ENCODE peak calls at places on chromosomes 1 and 21, in eight cellular contexts. T, L, C, Z, D, S, U and P are unnamed samples.

GRCh38 chr1:9671377-9672140 is 20.0 kb downstream of the PIK3CD start:
- DNase-seq in T (no peak), L (no peak), C (no peak), Z (no peak), D (no peak), S (no peak), U (no peak), P (no peak)

GRCh38 chr1:201653883-201654282 is 115.0 kb downstream of the NAV1 start:
- DNase-seq in T (no peak), L (no peak), C (no peak), Z (no peak), D (no peak), S (no peak), U (no peak), P (no peak)

GRCh38 chr1:12177999-12178441 is 11.2 kb downstream of the TNFRSF1B start:
- DNase-seq in T (peak; percentile 92), L (peak; percentile 96), C (peak; percentile 67), Z (no peak), D (no peak), S (peak; percentile 74), U (peak; percentile 52), P (peak; percentile 57)

GRCh38 chr1:107141491-107142369 is 891 bp downstream of the NTNG1 start:
- DNase-seq in T (peak; percentile 76), L (peak; percentile 60), C (peak; percentile 48), Z (peak; percentile 22), D (peak; percentile 70), S (peak; percentile 47), U (peak; percentile 35), P (peak; percentile 77)

GRCh38 chr1:229296541-229296941 is 25.6 kb downstream of the RAB4A start:
- DNase-seq in T (no peak), L (no peak), C (no peak), Z (no peak), D (peak; percentile 36), S (no peak), U (no peak), P (no peak)

GRCh38 chr1:54808443-54809207 is 7.5 kb upstream of the TTC22 start:
- DNase-seq in T (no peak), L (peak; percentile 44), C (no peak), Z (no peak), D (no peak), S (no peak), U (no peak), P (no peak)

GRCh38 chr1:49995734-49996133 is 28.0 kb downstream of the AGBL4 start:
- DNase-seq in T (no peak), L (no peak), C (no peak), Z (no peak), D (no peak), S (no peak), U (no peak), P (no peak)

GRCh38 chr1:181604482-181604881 is 121.2 kb downstream of the CACNA1E start:
- DNase-seq in T (no peak), L (no peak), C (no peak), Z (no peak), D (no peak), S (no peak), U (no peak), P (peak; percentile 40)

GRCh38 chr1:179937668-179938259 is 16.8 kb upstream of the CEP350 start:
- DNase-seq in T (no peak), L (no peak), C (no peak), Z (no peak), D (no peak), S (no peak), U (no peak), P (no peak)

GRCh38 chr1:7629011-7629410 is 142.1 kb upstream of the VAMP3 start:
- DNase-seq in T (no peak), L (no peak), C (no peak), Z (no peak), D (no peak), S (no peak), U (no peak), P (no peak)

GRCh38 chr1:65658122-65658521 is 134.6 kb upstream of the PDE4B start:
- DNase-seq in T (no peak), L (no peak), C (peak; percentile 48), Z (no peak), D (no peak), S (no peak), U (no peak), P (no peak)

GRCh38 chr21:31781737-31782136 is 49.8 kb upstream of the SCAF4 start:
- DNase-seq in T (no peak), L (no peak), C (peak; percentile 49), Z (peak; percentile 5), D (peak; percentile 21), S (peak; percentile 84), U (peak; percentile 2), P (peak; percentile 48)

GRCh38 chr1:235275223-235275622 is 52.8 kb downstream of the ARID4B start:
- DNase-seq in T (no peak), L (no peak), C (no peak), Z (no peak), D (peak; percentile 72), S (no peak), U (no peak), P (no peak)

GRCh38 chr1:228464487-228464983 is 22.6 kb upstream of the RNF187 start:
- DNase-seq in T (peak; percentile 86), L (peak; percentile 90), C (peak; percentile 59), Z (peak; percentile 75), D (no peak), S (peak; percentile 76), U (no peak), P (no peak)

GRCh38 chr21:42474043-42474831 is 21.8 kb downstream of the RSPH1 start:
- DNase-seq in T (no peak), L (peak; percentile 40), C (no peak), Z (no peak), D (no peak), S (peak; percentile 14), U (no peak), P (peak; percentile 38)

GRCh38 chr1:14850563-14850962 is 252.1 kb downstream of the KAZN start:
- DNase-seq in T (no peak), L (no peak), C (no peak), Z (no peak), D (peak; percentile 26), S (peak; percentile 44), U (no peak), P (peak; percentile 5)

GRCh38 chr1:208577381-208577905 is 333.3 kb upstream of the PLXNA2 start:
- DNase-seq in T (no peak), L (no peak), C (no peak), Z (no peak), D (no peak), S (no peak), U (no peak), P (no peak)

GRCh38 chr1:201228011-201228983 is 37.7 kb downstream of the IGFN1 start:
- DNase-seq in T (no peak), L (peak; percentile 47), C (no peak), Z (no peak), D (no peak), S (no peak), U (no peak), P (no peak)

GRCh38 chr1:54016343-54017282 is 1.4 kb downstream of the LDLRAD1 start:
- DNase-seq in T (peak; percentile 22), L (peak; percentile 30), C (peak; percentile 14), Z (no peak), D (no peak), S (peak; percentile 13), U (peak; percentile 1), P (peak; percentile 69)

GRCh38 chr1:15882665-15883064 is 35.2 kb downstream of the SPEN start:
- DNase-seq in T (no peak), L (no peak), C (no peak), Z (no peak), D (no peak), S (no peak), U (no peak), P (no peak)

GRCh38 chr1:97119260-97119659 is 397.7 kb downstream of the PTBP2 start:
- DNase-seq in T (no peak), L (no peak), C (no peak), Z (no peak), D (no peak), S (no peak), U (no peak), P (no peak)

GRCh38 chr1:168861421-168862023 is 132.5 kb upstream of the DPT start:
- DNase-seq in T (no peak), L (no peak), C (no peak), Z (no peak), D (no peak), S (no peak), U (no peak), P (no peak)

GRCh38 chr21:14870841-14871126 is 194.0 kb downstream of the NRIP1 start:
- DNase-seq in T (no peak), L (no peak), C (no peak), Z (no peak), D (no peak), S (no peak), U (no peak), P (no peak)

GRCh38 chr1:170872663-170873062 is 62.7 kb upstream of the MROH9 start:
- DNase-seq in T (no peak), L (no peak), C (no peak), Z (no peak), D (no peak), S (no peak), U (no peak), P (no peak)

GRCh38 chr1:151838491-151839412 is 868 bp downstream of the C2CD4D start:
- DNase-seq in T (no peak), L (peak; percentile 76), C (no peak), Z (no peak), D (no peak), S (no peak), U (no peak), P (no peak)

GRCh38 chr21:46111193-46111571 is 13.3 kb downstream of the COL6A2 start:
- DNase-seq in T (peak; percentile 40), L (peak; percentile 47), C (no peak), Z (no peak), D (no peak), S (no peak), U (no peak), P (no peak)

GRCh38 chr1:183992424-183992823 is 45.1 kb downstream of the COLGALT2 start:
- DNase-seq in T (no peak), L (no peak), C (no peak), Z (no peak), D (no peak), S (no peak), U (no peak), P (no peak)

GRCh38 chr21:37593740-37594471 is 227.3 kb downstream of the DYRK1A start:
- DNase-seq in T (no peak), L (no peak), C (no peak), Z (no peak), D (no peak), S (no peak), U (no peak), P (no peak)

GRCh38 chr1:20278692-20279130 is 12.0 kb upstream of the VWA5B1 start:
- DNase-seq in T (no peak), L (no peak), C (no peak), Z (no peak), D (no peak), S (no peak), U (no peak), P (peak; percentile 8)

GRCh38 chr1:45306319-45306718 is 20.4 kb upstream of the HPDL start:
- DNase-seq in T (no peak), L (peak; percentile 68), C (peak; percentile 15), Z (no peak), D (no peak), S (no peak), U (no peak), P (no peak)

GRCh38 chr1:16180291-16180824 is 24.5 kb upstream of the EPHA2 start:
- DNase-seq in T (no peak), L (no peak), C (no peak), Z (no peak), D (no peak), S (no peak), U (no peak), P (no peak)

GRCh38 chr1:86227026-86227425 is 70.5 kb upstream of the COL24A1 start:
- DNase-seq in T (no peak), L (no peak), C (no peak), Z (no peak), D (no peak), S (no peak), U (no peak), P (no peak)

GRCh38 chr1:54459714-54460113 is 53.5 kb upstream of the SSBP3 start:
- DNase-seq in T (peak; percentile 36), L (no peak), C (no peak), Z (no peak), D (no peak), S (peak; percentile 76), U (no peak), P (peak; percentile 77)